ENCODE peak calls at places on chromosomes 7 and 10, in seven cellular contexts. L is fibroblast of the conjunctiva, X is HCT116, C is EH, M is omental fat pad, B is G401, O is SK-N-SH. A is an unnamed sample.

GRCh38 chr7:111009641-111010040 is 81.3 kb upstream of the LRRN3 start:
- DNase-seq in L (no peak), X (no peak), C (no peak), M (no peak), B (no peak), O (no peak), A (no peak)

GRCh38 chr10:44854693-44855350 is 56.3 kb upstream of the TMEM72 start:
- DNase-seq in L (no peak), X (no peak), C (no peak), M (no peak), B (no peak), O (no peak), A (no peak)

GRCh38 chr7:96084880-96085551 is 236.9 kb downstream of the SLC25A13 start:
- DNase-seq in L (no peak), X (no peak), C (peak), M (no peak), B (no peak), O (no peak), A (no peak)

GRCh38 chr10:110137142-110137545 is 70.3 kb upstream of the MXI1 start:
- DNase-seq in L (peak), X (peak), C (peak), M (no peak), B (peak), O (peak), A (no peak)

GRCh38 chr7:128940494-128941322 is 3.0 kb downstream of the IRF5 start:
- DNase-seq in L (no peak), X (no peak), C (no peak), M (no peak), B (no peak), O (peak), A (no peak)

GRCh38 chr7:43307522-43307921 is 195.1 kb downstream of the HECW1 start:
- DNase-seq in L (no peak), X (no peak), C (no peak), M (no peak), B (no peak), O (no peak), A (no peak)

GRCh38 chr10:52256832-52257691 is 57.0 kb upstream of the DKK1 start:
- DNase-seq in L (no peak), X (no peak), C (no peak), M (no peak), B (no peak), O (no peak), A (no peak)

GRCh38 chr10:26721561-26721960 is 24.1 kb downstream of the PDSS1 start:
- DNase-seq in L (no peak), X (no peak), C (no peak), M (no peak), B (no peak), O (no peak), A (no peak)

GRCh38 chr10:114957673-114958072 is 19.7 kb downstream of the TRUB1 start:
- DNase-seq in L (no peak), X (no peak), C (peak), M (no peak), B (no peak), O (no peak), A (no peak)

GRCh38 chr10:3805227-3805790 is 20.3 kb upstream of the KLF6 start:
- DNase-seq in L (peak), X (peak), C (peak), M (no peak), B (no peak), O (no peak), A (no peak)

GRCh38 chr7:5528071-5528814 is 104.6 kb upstream of the TNRC18 start:
- DNase-seq in L (no peak), X (no peak), C (peak), M (no peak), B (peak), O (no peak), A (peak)

GRCh38 chr7:12257582-12257981 is 46.5 kb downstream of the TMEM106B start:
- DNase-seq in L (peak), X (no peak), C (peak), M (no peak), B (no peak), O (no peak), A (no peak)